ENCODE peak calls at places on chromosomes 4 and X, in seven cellular contexts. C is SJSA1; S is left ventricle myocardium superior; X is GM23338; E is activated T-helper 1 cell treated with Interleukin-2 at 50 U/mL for 16 hours; N is activated T-helper 9 cell treated with anti-CD3 and anti-CD28 coated beads, Interleukin-2, amount 50 U/mL, for 16 hours; Q is GM04504. B is an unnamed sample.

GRCh38 chrX:124421898-124422622 is 75.7 kb downstream of the SH2D1A start:
- DNase-seq in C (no peak), S (no peak), X (peak), E (no peak), N (no peak), Q (no peak), B (no peak)

GRCh38 chrX:12579311-12579710 is 211.9 kb upstream of the PRPS2 start:
- DNase-seq in C (no peak), S (no peak), X (no peak), E (no peak), N (no peak), Q (no peak), B (no peak)

GRCh38 chr4:79141530-79141929 is 184.3 kb downstream of the NAA11 start:
- DNase-seq in C (no peak), S (no peak), X (peak), E (no peak), N (no peak), Q (peak), B (no peak)

GRCh38 chr4:123667496-123667895 is 270.9 kb downstream of the SPRY1 start:
- DNase-seq in C (no peak), S (no peak), X (no peak), E (no peak), N (no peak), Q (no peak), B (no peak)

GRCh38 chr4:130395871-130396270 is 1299.9 kb downstream of the C4orf33 start:
- DNase-seq in C (peak), S (no peak), X (no peak), E (no peak), N (no peak), Q (peak), B (no peak)

GRCh38 chr4:102759835-102760644 is 728 bp downstream of the MANBA start:
- DNase-seq in C (no peak), S (no peak), X (peak), E (no peak), N (no peak), Q (no peak), B (no peak)

GRCh38 chrX:132837126-132837525 is 121.3 kb downstream of the HS6ST2 start:
- DNase-seq in C (peak), S (no peak), X (no peak), E (no peak), N (no peak), Q (peak), B (no peak)

GRCh38 chr4:38306482-38307071 is 346.4 kb downstream of the PTTG2 start:
- DNase-seq in C (no peak), S (no peak), X (no peak), E (no peak), N (no peak), Q (no peak), B (no peak)

GRCh38 chr4:88600129-88600849 is 8.0 kb downstream of the HERC3 start:
- DNase-seq in C (peak), S (no peak), X (no peak), E (no peak), N (no peak), Q (no peak), B (no peak)

GRCh38 chrX:23784487-23785301 is 1.7 kb downstream of the SAT1 start:
- DNase-seq in C (peak), S (no peak), X (no peak), E (no peak), N (no peak), Q (peak), B (no peak)

GRCh38 chr4:106034751-106035150 is 139.5 kb downstream of the NPNT start:
- DNase-seq in C (no peak), S (no peak), X (no peak), E (no peak), N (no peak), Q (no peak), B (no peak)

GRCh38 chr4:120331486-120332281 is 265.0 kb upstream of the MAD2L1 start:
- DNase-seq in C (no peak), S (no peak), X (no peak), E (no peak), N (no peak), Q (no peak), B (no peak)

GRCh38 chr4:180057891-180058643 is 2185.1 kb upstream of the TENM3 start:
- DNase-seq in C (no peak), S (peak), X (peak), E (no peak), N (no peak), Q (no peak), B (no peak)

GRCh38 chrX:56248492-56248891 is 16.3 kb downstream of the KLF8 start:
- DNase-seq in C (peak), S (peak), X (peak), E (peak), N (peak), Q (peak), B (no peak)

GRCh38 chrX:118655561-118656246 is 71.7 kb upstream of the IL13RA1 start:
- DNase-seq in C (peak), S (no peak), X (no peak), E (no peak), N (no peak), Q (no peak), B (no peak)

GRCh38 chr4:112370466-112370865 is 73.3 kb downstream of the ALPK1 start:
- DNase-seq in C (no peak), S (no peak), X (no peak), E (no peak), N (no peak), Q (no peak), B (no peak)

GRCh38 chrX:152958524-152959465 is 35.1 kb downstream of the PNMA5 start:
- DNase-seq in C (peak), S (peak), X (peak), E (peak), N (peak), Q (peak), B (peak)

GRCh38 chr4:125741825-125742452 is 427.2 kb downstream of the FAT4 start:
- DNase-seq in C (no peak), S (no peak), X (peak), E (no peak), N (no peak), Q (no peak), B (no peak)

GRCh38 chr4:41622816-41623215 is 84.9 kb downstream of the LIMCH1 start:
- DNase-seq in C (no peak), S (no peak), X (peak), E (no peak), N (no peak), Q (no peak), B (no peak)

B was measured in T1000.